ENCODE peak calls at places on chromosomes 13 and 19, in seven cellular contexts. V is stimulated activated CD8-positive, alpha-beta memory T cell treated with anti-CD3 and anti-CD28 coated beads, Interleukin-7, amount 100 ng/mL, for 24 hours; P is HL-60; A is EH; K is stimulated activated CD4-positive, alpha-beta T cell treated with anti-CD3 and anti-CD28 coated beads, Interleukin-2, amount 100 ng/mL, for 24 hours; D is hepatic stellate cell; S is body of pancreas. R is an unnamed sample.

GRCh38 chr19:16326401-16327130 is 1.9 kb downstream of the KLF2 start:
- DNase-seq in V (no peak), P (no peak), A (peak), K (peak), D (no peak), S (no peak), R (no peak)

GRCh38 chr13:102774596-102775375 is 1.2 kb upstream of the TEX30 start:
- DNase-seq in V (no peak), P (no peak), A (no peak), K (no peak), D (no peak), S (no peak), R (no peak)

GRCh38 chr19:8592231-8593009 is 15.2 kb upstream of the MYO1F start:
- DNase-seq in V (peak), P (no peak), A (peak), K (peak), D (peak), S (peak), R (peak)

GRCh38 chr19:41327499-41328156 is 17.7 kb downstream of the CCDC97 start:
- DNase-seq in V (peak), P (peak), A (peak), K (peak), D (no peak), S (peak), R (peak)

GRCh38 chr19:16324384-16325160 is at the start of gene KLF2:
- DNase-seq in V (peak), P (peak), A (peak), K (peak), D (peak), S (peak), R (peak)

GRCh38 chr13:56020425-56020824 is 1120.3 kb upstream of the PRR20A start:
- DNase-seq in V (no peak), P (no peak), A (no peak), K (no peak), D (no peak), S (no peak), R (no peak)

GRCh38 chr13:98474292-98474691 is 102.6 kb downstream of the STK24 start:
- DNase-seq in V (no peak), P (no peak), A (no peak), K (no peak), D (no peak), S (no peak), R (no peak)

GRCh38 chr19:45368737-45369340 is 1.5 kb downstream of the ERCC2 start:
- DNase-seq in V (no peak), P (no peak), A (peak), K (no peak), D (no peak), S (no peak), R (no peak)

GRCh38 chr19:44741841-44742352 is 6.6 kb upstream of the BCL3 start:
- DNase-seq in V (no peak), P (peak), A (peak), K (peak), D (peak), S (peak), R (peak)

GRCh38 chr19:28341810-28342350 is 871.1 kb downstream of the UQCRFS1 start:
- DNase-seq in V (no peak), P (no peak), A (no peak), K (no peak), D (no peak), S (no peak), R (no peak)

GRCh38 chr19:4897146-4897545 is 5.5 kb downstream of the ARRDC5 start:
- DNase-seq in V (no peak), P (no peak), A (no peak), K (no peak), D (no peak), S (no peak), R (no peak)

GRCh38 chr13:51125495-51126226 is 14.6 kb upstream of the C13orf42 start:
- DNase-seq in V (no peak), P (peak), A (peak), K (peak), D (peak), S (peak), R (peak)

GRCh38 chr19:45340232-45340898 is at the start of gene KLC3:
- DNase-seq in V (no peak), P (no peak), A (no peak), K (peak), D (no peak), S (peak), R (peak)

GRCh38 chr13:44873486-44873885 is 115.8 kb downstream of the NUFIP1 start:
- DNase-seq in V (no peak), P (no peak), A (no peak), K (no peak), D (no peak), S (peak), R (no peak)

GRCh38 chr13:94352057-94352456 is 127.4 kb downstream of the DCT start:
- DNase-seq in V (no peak), P (no peak), A (peak), K (no peak), D (no peak), S (no peak), R (no peak)

GRCh38 chr13:32165791-32166190 is 134.2 kb downstream of the FRY start:
- DNase-seq in V (no peak), P (no peak), A (no peak), K (no peak), D (no peak), S (no peak), R (no peak)

GRCh38 chr13:75495938-75496337 is 14.0 kb upstream of the TBC1D4 start:
- DNase-seq in V (no peak), P (no peak), A (peak), K (no peak), D (no peak), S (no peak), R (no peak)

GRCh38 chr13:97976551-97977375 is 23.3 kb downstream of the IPO5 start:
- DNase-seq in V (peak), P (no peak), A (peak), K (no peak), D (peak), S (no peak), R (peak)

GRCh38 chr13:24680258-24680920 is at the start of gene ATP12A:
- DNase-seq in V (no peak), P (no peak), A (no peak), K (peak), D (no peak), S (peak), R (peak)

GRCh38 chr13:75437582-75438318 is 44.2 kb downstream of the TBC1D4 start:
- DNase-seq in V (no peak), P (no peak), A (peak), K (no peak), D (no peak), S (no peak), R (no peak)

GRCh38 chr13:99119686-99120085 is 81.0 kb upstream of the UBAC2 start:
- DNase-seq in V (peak), P (no peak), A (no peak), K (peak), D (no peak), S (no peak), R (no peak)

GRCh38 chr19:658916-659839 is 3.8 kb downstream of the RNF126 start:
- DNase-seq in V (no peak), P (no peak), A (no peak), K (no peak), D (peak), S (no peak), R (no peak)

GRCh38 chr13:39931505-39931904 is 276.0 kb downstream of the COG6 start:
- DNase-seq in V (no peak), P (no peak), A (no peak), K (no peak), D (no peak), S (no peak), R (no peak)

GRCh38 chr13:40496035-40496810 is 170.2 kb downstream of the FOXO1 start:
- DNase-seq in V (no peak), P (no peak), A (peak), K (no peak), D (no peak), S (no peak), R (no peak)

GRCh38 chr19:39501340-39501739 is 2.6 kb downstream of the DLL3 start:
- DNase-seq in V (no peak), P (no peak), A (no peak), K (no peak), D (no peak), S (no peak), R (no peak)

GRCh38 chr13:33228645-33229445 is 56.7 kb downstream of the STARD13 start:
- DNase-seq in V (no peak), P (peak), A (peak), K (no peak), D (peak), S (no peak), R (no peak)

GRCh38 chr13:104008571-104009435 is 942.6 kb upstream of the SLC10A2 start:
- DNase-seq in V (no peak), P (no peak), A (no peak), K (no peak), D (no peak), S (no peak), R (peak)

GRCh38 chr19:7982103-7982502 is 23.3 kb downstream of the ELAVL1 start:
- DNase-seq in V (no peak), P (no peak), A (no peak), K (no peak), D (no peak), S (no peak), R (no peak)

GRCh38 chr13:20869540-20869939 is 33.0 kb downstream of the XPO4 start:
- DNase-seq in V (no peak), P (no peak), A (peak), K (no peak), D (no peak), S (no peak), R (no peak)